ENCODE peak calls at places on chromosomes 4 and X, in seven cellular contexts. E, A, R, X, D, I and Z are unnamed samples.

GRCh38 chrX:85493821-85494220 is 114.4 kb upstream of the POF1B start:
- DNase-seq in E (no peak), A (no peak), R (no peak), X (no peak), D (no peak), I (no peak), Z (no peak)

GRCh38 chr4:99305638-99306380 is 15.0 kb upstream of the ADH1A start:
- DNase-seq in E (no peak), A (no peak), R (no peak), X (no peak), D (no peak), I (no peak), Z (peak)

GRCh38 chr4:5711479-5712184 is 631 bp downstream of the EVC start:
- DNase-seq in E (no peak), A (no peak), R (peak), X (no peak), D (peak), I (peak), Z (no peak)

GRCh38 chr4:145061325-145061920 is 36.6 kb downstream of the ANAPC10 start:
- DNase-seq in E (peak), A (peak), R (no peak), X (peak), D (no peak), I (no peak), Z (no peak)

GRCh38 chr4:177583000-177583399 is 140.8 kb upstream of the AGA start:
- DNase-seq in E (no peak), A (no peak), R (no peak), X (no peak), D (no peak), I (no peak), Z (no peak)

GRCh38 chr4:41135761-41136160 is 78.6 kb downstream of the APBB2 start:
- DNase-seq in E (no peak), A (no peak), R (no peak), X (no peak), D (no peak), I (no peak), Z (no peak)

GRCh38 chrX:74242050-74242449 is 61.9 kb upstream of the ZCCHC13 start:
- DNase-seq in E (no peak), A (no peak), R (no peak), X (no peak), D (no peak), I (no peak), Z (no peak)

GRCh38 chrX:12771445-12772069 is 19.7 kb upstream of the PRPS2 start:
- DNase-seq in E (no peak), A (no peak), R (peak), X (peak), D (no peak), I (no peak), Z (peak)

GRCh38 chrX:49165901-49166881 is 3.6 kb downstream of the MAGIX start:
- DNase-seq in E (peak), A (peak), R (peak), X (peak), D (no peak), I (peak), Z (peak)